ENCODE peak calls at places on chromosome 1, in four cellular contexts. F, V, G and L are unnamed samples.

GRCh38 chr1:108636876-108637275 is 24.0 kb downstream of the HENMT1 start:
- DNase-seq in G (no peak), F (no peak), V (no peak), L (peak)

GRCh38 chr1:116115476-116115875 is 4.3 kb downstream of the MAB21L3 start:
- DNase-seq in F (no peak), V (no peak), G (no peak), L (peak)

GRCh38 chr1:6889875-6890480 is 104.7 kb downstream of the CAMTA1 start:
- DNase-seq in G (peak), F (no peak), V (no peak), L (peak)

GRCh38 chr1:217249857-217250256 is 381.0 kb downstream of the GPATCH2 start:
- DNase-seq in F (no peak), V (no peak), G (no peak), L (no peak)

GRCh38 chr1:116754203-116754977 is at the start of gene CD2:
- DNase-seq in F (no peak), V (no peak), G (no peak), L (no peak)

GRCh38 chr1:203506821-203507220 is 12.9 kb downstream of the OPTC start:
- DNase-seq in G (no peak), F (no peak), V (no peak), L (no peak)

GRCh38 chr1:167762061-167762746 is 40.4 kb downstream of the MPZL1 start:
- DNase-seq in V (no peak), F (no peak), G (no peak), L (no peak)

GRCh38 chr1:12114340-12114683 is 51.2 kb downstream of the TNFRSF8 start:
- DNase-seq in V (no peak), G (no peak), F (no peak), L (no peak)

GRCh38 chr1:33420870-33421775 is 9.8 kb downstream of the PHC2 start:
- DNase-seq in F (no peak), V (no peak), G (no peak), L (no peak)

GRCh38 chr1:88029142-88029541 is 654.9 kb upstream of the PKN2 start:
- DNase-seq in G (no peak), F (no peak), V (no peak), L (no peak)

GRCh38 chr1:10950316-10951172 is 61.9 kb upstream of the TARDBP start:
- DNase-seq in F (no peak), V (no peak), G (no peak), L (no peak)

GRCh38 chr1:232966663-232967062 is 16.3 kb downstream of the NTPCR start:
- DNase-seq in F (no peak), V (no peak), G (no peak), L (no peak)

GRCh38 chr1:156247460-156248322 is at the start of gene PAQR6:
- DNase-seq in V (no peak), G (peak), F (peak), L (no peak)

GRCh38 chr1:153774780-153775431 is at the start of gene SLC27A3:
- DNase-seq in G (peak), V (peak), F (peak), L (peak)

GRCh38 chr1:20184997-20185833 is 681 bp upstream of the UBXN10 start:
- DNase-seq in G (no peak), V (no peak), F (no peak), L (no peak)

GRCh38 chr1:226535626-226536025 is 12.9 kb upstream of the STUM start:
- DNase-seq in V (no peak), G (no peak), F (no peak), L (no peak)

GRCh38 chr1:41353744-41354143 is 7.5 kb upstream of the FOXO6 start:
- DNase-seq in V (no peak), G (no peak), F (no peak), L (no peak)

GRCh38 chr1:44047131-44047530 is 15.9 kb upstream of the SLC6A9 start:
- DNase-seq in G (no peak), V (no peak), F (no peak), L (no peak)

GRCh38 chr1:116273042-116273783 is 99.8 kb upstream of the ATP1A1 start:
- DNase-seq in V (no peak), F (no peak), G (no peak), L (no peak)

GRCh38 chr1:40594187-40594531 is 62.7 kb downstream of the ZNF684 start:
- DNase-seq in F (no peak), G (no peak), V (no peak), L (no peak)

DNA sequence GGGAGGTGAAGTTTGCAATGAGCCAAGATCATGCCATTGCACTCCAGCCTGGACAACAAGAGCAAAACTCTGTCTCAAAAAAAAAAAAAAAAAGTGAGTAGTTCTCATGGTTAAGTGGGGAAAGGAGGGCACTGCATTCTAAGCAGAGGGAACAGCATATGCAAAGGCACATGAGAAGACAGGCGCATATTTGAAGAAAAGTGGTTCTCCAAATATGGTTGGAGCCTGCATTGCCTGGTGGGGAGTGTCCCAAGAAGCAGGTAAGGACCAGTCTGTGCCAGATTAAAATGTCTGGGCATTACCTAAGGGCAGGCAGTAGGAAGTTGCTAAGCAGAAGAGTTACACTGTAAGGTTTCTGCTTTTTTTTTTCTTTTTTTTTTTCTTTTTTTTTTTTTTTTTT is 2.5 kb upstream of the KPNA6 start:
- DNase-seq in G (no peak), F (no peak), V (no peak), L (no peak)
- H3K27ac ChIP-seq in G (no peak), F (no peak), V (no peak), L (no peak)

DNA sequence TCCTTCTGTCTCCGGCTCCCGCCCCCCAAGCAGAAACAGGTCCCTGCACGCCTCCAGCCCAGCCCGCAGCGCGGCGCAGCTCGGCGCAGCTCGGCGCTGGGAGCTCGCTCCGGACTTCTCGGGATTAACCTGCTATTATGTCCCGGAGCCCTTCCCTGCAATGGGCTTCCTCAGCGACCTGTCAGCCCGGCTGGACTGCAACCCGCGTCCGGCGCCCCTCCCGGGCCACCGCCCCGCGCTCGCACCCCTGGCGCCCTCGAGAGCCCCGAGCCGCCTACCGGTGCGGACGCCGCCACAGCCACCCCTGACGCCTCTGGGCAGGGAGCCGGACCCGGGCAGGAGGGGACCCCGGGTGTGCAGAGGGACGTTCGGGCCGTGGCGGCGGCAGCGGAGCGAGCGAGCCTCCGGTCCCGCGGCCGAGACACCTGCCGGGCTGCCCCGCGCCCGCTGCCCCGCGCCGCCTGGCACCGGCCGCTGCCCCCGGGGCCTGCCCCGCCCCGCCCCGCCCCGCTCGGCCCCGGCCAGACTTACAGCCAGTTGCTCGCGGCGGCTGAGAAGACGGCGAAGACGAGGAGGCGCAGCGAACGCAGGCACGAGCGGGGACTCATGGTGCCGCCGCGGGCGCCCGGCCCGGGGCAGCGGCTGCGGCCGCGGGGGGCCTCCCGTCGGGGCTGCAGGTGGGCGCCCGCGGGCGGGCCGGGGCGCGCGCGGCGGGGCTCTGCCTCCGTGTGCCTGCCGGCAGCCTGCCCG is 407 bp downstream of the WNT4 start:
- DNase-seq in F (no peak), G (no peak), V (no peak), L (peak)
- TF ChIP-seq CTCF in F (no peak), G (no peak), V (no peak), L (no peak)

GRCh38 chr1:61181016-61181560 is 98.7 kb downstream of the NFIA start:
- DNase-seq in F (no peak), G (no peak), V (no peak), L (no peak)
- H3K27ac ChIP-seq in F (no peak), G (no peak), V (no peak), L (no peak)

GRCh38 chr1:26163684-26164035 is 4.8 kb downstream of the FAM110D start:
- DNase-seq in G (no peak), F (no peak), V (no peak), L (no peak)

GRCh38 chr1:26162220-26162703 is 3.4 kb downstream of the FAM110D start:
- DNase-seq in F (no peak), G (no peak), V (no peak), L (no peak)

GRCh38 chr1:26165126-26165892 is 3.5 kb downstream of the C1orf232 start:
- DNase-seq in F (no peak), V (no peak), G (no peak), L (no peak)

GRCh38 chr1:26166719-26167281 is 2.0 kb downstream of the C1orf232 start:
- DNase-seq in G (no peak), V (no peak), F (no peak), L (no peak)

GRCh38 chr1:26164036-26164927 is 4.5 kb downstream of the C1orf232 start:
- DNase-seq in F (no peak), G (peak), V (peak), L (no peak)
- TF ChIP-seq CTCF in F (peak), G (peak), V (peak), L (peak)

GRCh38 chr1:110952031-110952430 is 11.7 kb downstream of the LRIF1 start:
- DNase-seq in V (no peak), G (no peak), F (no peak), L (no peak)

GRCh38 chr1:110945626-110946025 is 18.1 kb downstream of the LRIF1 start:
- DNase-seq in F (no peak), V (no peak), G (no peak), L (no peak)

GRCh38 chr1:110951161-110951560 is 12.6 kb downstream of the LRIF1 start:
- DNase-seq in G (no peak), V (no peak), F (no peak), L (no peak)

GRCh38 chr1:110944806-110945205 is 18.9 kb downstream of the LRIF1 start:
- DNase-seq in G (no peak), V (no peak), F (no peak), L (no peak)

GRCh38 chr1:110948038-110948810 is 15.5 kb downstream of the LRIF1 start:
- DNase-seq in V (no peak), G (no peak), F (no peak), L (peak)
- H3K27ac ChIP-seq in V (no peak), G (no peak), F (no peak), L (no peak)

GRCh38 chr1:106889054-106889453 is 167.4 kb upstream of the PRMT6 start:
- DNase-seq in V (no peak), F (no peak), G (no peak), L (no peak)

DNA sequence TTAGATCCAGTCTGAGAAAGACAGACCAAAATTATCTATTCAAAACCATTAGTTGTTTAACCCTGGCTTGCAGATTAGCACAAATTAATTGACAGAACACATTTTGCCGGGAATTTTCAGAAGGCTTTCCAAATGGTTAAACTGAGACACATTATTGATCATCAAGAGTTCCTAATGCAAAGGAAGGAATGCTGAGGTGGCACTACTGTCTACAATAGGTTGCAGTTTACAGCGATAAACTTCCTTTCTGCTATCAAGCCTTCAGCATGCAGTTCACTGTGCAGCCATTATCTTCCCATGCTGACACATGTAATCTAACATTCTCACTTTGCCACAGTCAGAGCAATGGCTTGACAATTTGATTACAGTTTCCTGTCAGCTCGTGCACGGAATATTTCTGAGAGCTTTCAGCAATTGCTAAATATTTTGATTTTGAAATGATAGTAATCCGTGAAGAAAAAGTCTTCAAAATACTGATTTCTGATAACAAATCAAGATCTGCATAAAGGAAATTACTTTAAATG is 166.9 kb upstream of the PRMT6 start:
- DNase-seq in F (no peak), G (no peak), V (no peak), L (no peak)
- TF ChIP-seq CTCF in F (no peak), G (no peak), V (no peak), L (no peak)

GRCh38 chr1:112995890-112996289 is 39.9 kb upstream of the SLC16A1 start:
- DNase-seq in G (no peak), F (no peak), V (no peak), L (peak)
- H3K27ac ChIP-seq in G (no peak), F (no peak), V (peak), L (no peak)

GRCh38 chr1:158686430-158687009 is at the start of gene SPTA1:
- DNase-seq in V (no peak), G (no peak), F (no peak), L (no peak)
- TF ChIP-seq CTCF in V (no peak), G (no peak), F (no peak), L (no peak)

GRCh38 chr1:150187560-150187931 is 37.8 kb downstream of the PLEKHO1 start:
- DNase-seq in V (no peak), F (no peak), G (no peak), L (no peak)

GRCh38 chr1:150179867-150180266 is 30.2 kb downstream of the PLEKHO1 start:
- DNase-seq in V (no peak), F (no peak), G (no peak), L (no peak)

GRCh38 chr1:150186789-150187559 is 37.3 kb downstream of the PLEKHO1 start:
- DNase-seq in F (no peak), G (no peak), V (no peak), L (peak)

GRCh38 chr1:150182233-150182632 is 32.5 kb downstream of the PLEKHO1 start:
- DNase-seq in F (no peak), V (no peak), G (no peak), L (no peak)

DNA sequence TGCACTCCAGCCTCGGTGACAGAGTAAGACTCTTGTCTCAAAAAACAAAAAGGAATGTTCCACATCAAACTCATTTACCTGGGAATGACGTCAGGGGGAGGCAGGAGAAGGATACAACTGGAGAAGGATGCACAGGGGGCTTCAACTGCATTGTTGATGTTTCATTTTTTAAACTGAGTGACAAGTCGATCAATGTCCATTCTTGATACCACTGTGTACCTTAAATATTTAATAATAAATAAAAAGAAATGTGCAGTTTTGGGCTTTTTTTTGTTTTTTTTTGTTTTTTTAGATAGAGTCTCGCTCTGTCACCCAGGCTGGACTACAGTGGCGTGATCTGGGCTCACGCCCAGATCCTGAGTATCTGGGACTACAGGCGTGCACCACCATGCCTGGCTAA is 35.8 kb downstream of the PLEKHO1 start:
- DNase-seq in V (no peak), G (no peak), F (no peak), L (no peak)
- H3K27ac ChIP-seq in V (peak), G (no peak), F (no peak), L (no peak)

DNA sequence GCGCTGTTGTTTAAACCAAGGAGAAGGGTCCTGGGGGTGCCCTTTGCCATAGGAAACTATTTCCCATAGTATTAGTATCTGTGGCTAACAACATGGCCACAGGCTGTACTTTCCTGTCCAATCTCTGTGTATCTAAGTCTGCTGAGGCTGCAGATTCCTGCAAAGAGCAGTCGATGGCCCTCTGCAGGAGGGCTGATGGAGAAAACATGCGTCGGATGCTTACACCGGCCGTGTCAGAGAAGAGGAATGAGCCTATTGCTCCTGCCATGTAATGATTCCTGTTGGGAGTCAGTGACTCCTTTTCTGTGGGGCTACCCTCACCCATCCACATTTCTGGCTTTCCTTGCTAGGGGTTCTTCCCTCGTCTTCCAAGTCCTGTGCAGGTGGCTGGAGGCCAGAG is 70.5 kb downstream of the KIF26B start:
- DNase-seq in V (no peak), F (no peak), G (no peak), L (no peak)
- TF ChIP-seq CTCF in V (no peak), F (no peak), G (no peak), L (no peak)